ENCODE peak calls at places on chromosomes 5 and 9, in seven cellular contexts. G is HCT116, B is H1, K is GM23338, X is K562, Q is SK-N-SH, Y is HepG2. O is an unnamed sample.

GRCh38 chr5:42715791-42716190 is 40.8 kb upstream of the CCDC152 start:
- DNase-seq in G (no peak), B (no peak), K (no peak), X (no peak), Q (no peak), Y (no peak), O (no peak)

GRCh38 chr9:129640086-129640870 is 1.7 kb downstream of the ASB6 start:
- DNase-seq in G (no peak), B (no peak), K (no peak), X (no peak), Q (peak), Y (no peak), O (no peak)

GRCh38 chr5:154811653-154812465 is 38.5 kb downstream of the FAXDC2 start:
- DNase-seq in G (peak), B (peak), K (peak), X (peak), Q (peak), Y (peak), O (peak)

GRCh38 chr5:16733597-16733996 is 116.8 kb upstream of the RETREG1 start:
- DNase-seq in G (no peak), B (no peak), K (peak), X (no peak), Q (no peak), Y (no peak), O (no peak)

GRCh38 chr9:116318463-116319271 is 165.1 kb downstream of the PAPPA start:
- DNase-seq in G (no peak), B (no peak), K (no peak), X (no peak), Q (no peak), Y (no peak), O (no peak)

GRCh38 chr9:125630436-125630835 is 76.6 kb downstream of the MAPKAP1 start:
- DNase-seq in G (no peak), B (no peak), K (no peak), X (no peak), Q (no peak), Y (no peak), O (no peak)

GRCh38 chr9:130870491-130871381 is 25.9 kb downstream of the QRFP start:
- DNase-seq in G (no peak), B (no peak), K (no peak), X (no peak), Q (no peak), Y (no peak), O (no peak)

GRCh38 chr5:124963236-124963929 is 216.9 kb upstream of the ZNF608 start:
- DNase-seq in G (no peak), B (peak), K (peak), X (no peak), Q (no peak), Y (peak), O (no peak)

GRCh38 chr5:149410721-149411432 is 31.8 kb upstream of the IL17B start:
- DNase-seq in G (no peak), B (no peak), K (no peak), X (no peak), Q (no peak), Y (peak), O (no peak)
- TF ChIP-seq POLR2AphosphoS5 in G (no peak), B (no peak), K (no peak), X (no peak), Q (no peak), Y (no peak), O (no peak)

GRCh38 chr9:133597316-133597957 is 11.8 kb downstream of the FAM163B start:
- DNase-seq in G (peak), B (no peak), K (peak), X (peak), Q (no peak), Y (no peak), O (no peak)

GRCh38 chr9:133593587-133593986 is 15.6 kb downstream of the FAM163B start:
- DNase-seq in G (no peak), B (no peak), K (no peak), X (no peak), Q (no peak), Y (no peak), O (no peak)

GRCh38 chr9:133594310-133594709 is 14.9 kb downstream of the FAM163B start:
- DNase-seq in G (no peak), B (no peak), K (no peak), X (no peak), Q (no peak), Y (no peak), O (no peak)

GRCh38 chr9:133592731-133593409 is 16.3 kb downstream of the FAM163B start:
- DNase-seq in G (no peak), B (no peak), K (no peak), X (no peak), Q (no peak), Y (no peak), O (no peak)

GRCh38 chr9:133595910-133596309 is 13.3 kb downstream of the FAM163B start:
- DNase-seq in G (no peak), B (no peak), K (no peak), X (no peak), Q (no peak), Y (no peak), O (no peak)
- H3K4me2 ChIP-seq in G (no peak), B (no peak), K (no peak), X (no peak), Q (no peak), Y (no peak), O (no peak)

GRCh38 chr5:139027150-139027549 is 152.0 kb upstream of the LRRTM2 start:
- DNase-seq in G (no peak), B (no peak), K (no peak), X (no peak), Q (no peak), Y (no peak), O (no peak)
- TF ChIP-seq POLR2AphosphoS5 in G (no peak), B (no peak), K (no peak), X (no peak), Q (no peak), Y (no peak), O (no peak)

GRCh38 chr5:134257176-134257575 is 31.3 kb upstream of the PPP2CA start:
- DNase-seq in G (no peak), B (no peak), K (no peak), X (no peak), Q (no peak), Y (no peak), O (no peak)
- H3K4me2 ChIP-seq in G (no peak), B (no peak), K (no peak), X (no peak), Q (no peak), Y (no peak), O (no peak)

GRCh38 chr5:132423443-132423898 is 54.0 kb downstream of the SLC22A5 start:
- DNase-seq in G (no peak), B (no peak), K (no peak), X (no peak), Q (no peak), Y (no peak), O (no peak)
- TF ChIP-seq POLR2AphosphoS5 in G (no peak), B (no peak), K (no peak), X (no peak), Q (no peak), Y (no peak), O (no peak)

DNA sequence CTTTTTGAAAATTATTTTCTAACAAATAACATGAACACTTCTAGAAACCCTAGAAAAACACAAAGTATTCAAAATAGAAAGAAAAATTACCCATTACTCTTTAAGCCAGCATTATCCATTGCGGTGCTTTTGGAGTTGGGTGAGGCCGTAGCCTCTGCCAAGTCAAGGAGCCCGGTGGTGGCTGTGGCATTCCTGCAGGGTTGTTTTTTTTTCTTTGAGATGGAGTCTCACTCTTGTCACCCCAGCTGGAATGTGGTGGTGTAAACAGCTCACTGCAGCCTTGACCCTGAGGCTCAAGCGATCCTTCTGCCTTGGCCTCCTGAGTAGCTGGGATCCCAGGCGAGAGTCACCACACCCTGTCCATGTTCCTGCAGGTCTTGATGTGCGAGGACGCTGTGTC is 8.2 kb upstream of the AHRR start:
- DNase-seq in G (no peak), B (no peak), K (no peak), X (no peak), Q (no peak), Y (no peak), O (no peak)
- H3K4me2 ChIP-seq in G (no peak), B (no peak), K (no peak), X (no peak), Q (no peak), Y (no peak), O (no peak)

DNA sequence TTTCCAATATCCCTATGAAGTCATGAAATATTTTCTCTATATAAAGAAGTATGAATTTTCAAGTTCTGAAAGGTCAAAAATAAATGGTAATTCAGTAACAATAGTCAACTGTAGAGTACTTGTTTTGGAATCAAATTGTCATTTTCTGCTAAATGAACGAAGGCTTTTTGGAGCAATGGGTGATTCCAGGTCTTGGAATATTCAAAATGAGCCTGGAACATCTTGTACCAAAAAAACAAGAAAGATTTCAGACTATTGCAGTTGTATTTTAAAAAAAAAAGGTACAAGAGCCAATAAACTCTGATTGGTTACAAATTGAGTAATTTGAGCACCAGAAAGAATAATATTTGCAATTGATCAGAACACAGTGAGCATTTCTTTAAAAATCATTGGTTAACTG is 730.1 kb downstream of the DTWD2 start:
- DNase-seq in G (no peak), B (no peak), K (no peak), X (no peak), Q (no peak), Y (no peak), O (no peak)
- TF ChIP-seq POLR2AphosphoS5 in G (no peak), B (no peak), K (no peak), X (no peak), Q (no peak), Y (no peak), O (no peak)

GRCh38 chr9:18268381-18268780 is 205.6 kb upstream of the ADAMTSL1 start:
- DNase-seq in G (peak), B (no peak), K (peak), X (no peak), Q (no peak), Y (no peak), O (peak)
- H3K4me2 ChIP-seq in G (peak), B (no peak), K (no peak), X (no peak), Q (peak), Y (no peak), O (no peak)